ENCODE peak calls at places on chromosome 21, in nine cellular contexts. C, T, M, R, L, Z, D, I and Q are unnamed samples.

GRCh38 chr21:46399129-46399528 is 59.6 kb upstream of the DIP2A start:
- DNase-seq in C (no peak), T (no peak), M (no peak), R (no peak), L (no peak), Z (no peak), D (no peak), I (no peak), Q (peak)

GRCh38 chr21:15207231-15207630 is 142.4 kb upstream of the NRIP1 start:
- DNase-seq in C (no peak), T (no peak), M (no peak), R (no peak), L (no peak), Z (no peak), D (no peak), I (no peak), Q (no peak)

GRCh38 chr21:36125513-36126121 is 9.3 kb upstream of the CBR3 start:
- DNase-seq in C (peak), T (peak), M (no peak), R (no peak), L (no peak), Z (peak), D (peak), I (peak), Q (peak)

GRCh38 chr21:33685613-33686197 is 43.4 kb downstream of the ITSN1 start:
- DNase-seq in C (no peak), T (no peak), M (no peak), R (no peak), L (no peak), Z (no peak), D (peak), I (no peak), Q (no peak)

GRCh38 chr21:38806153-38806941 is 618 bp downstream of the ETS2 start:
- DNase-seq in C (no peak), T (peak), M (no peak), R (no peak), L (peak), Z (peak), D (peak), I (no peak), Q (peak)

GRCh38 chr21:25133939-25134338 is 473.3 kb downstream of the MRPL39 start:
- DNase-seq in C (no peak), T (no peak), M (no peak), R (no peak), L (no peak), Z (no peak), D (peak), I (no peak), Q (no peak)

GRCh38 chr21:44533121-44533890 is 6.7 kb downstream of the KRTAP10-1 start:
- DNase-seq in C (no peak), T (no peak), M (no peak), R (no peak), L (no peak), Z (no peak), D (no peak), I (no peak), Q (no peak)

GRCh38 chr21:46402421-46402820 is 56.3 kb upstream of the DIP2A start:
- DNase-seq in C (no peak), T (no peak), M (no peak), R (no peak), L (no peak), Z (no peak), D (no peak), I (no peak), Q (peak)

GRCh38 chr21:39029086-39029772 is 154.0 kb downstream of the PSMG1 start:
- DNase-seq in C (no peak), T (no peak), M (no peak), R (no peak), L (no peak), Z (no peak), D (peak), I (no peak), Q (no peak)

GRCh38 chr21:31233711-31234110 is 110.3 kb downstream of the TIAM1 start:
- DNase-seq in C (no peak), T (no peak), M (no peak), R (no peak), L (no peak), Z (no peak), D (no peak), I (no peak), Q (no peak)

GRCh38 chr21:34909492-34910292 is 139.4 kb downstream of the RUNX1 start:
- DNase-seq in C (no peak), T (no peak), M (no peak), R (no peak), L (no peak), Z (no peak), D (no peak), I (no peak), Q (no peak)